ENCODE peak calls at places on chromosomes 7 and 10, in ten cellular contexts. L is body of pancreas, W is natural killer cell, U is fibroblast of pulmonary artery, N is HL-60, R is PC-9, D is psoas muscle, K is osteocyte, E is upper lobe of right lung, F is MCF 10A. C is an unnamed sample.

GRCh38 chr10:101995451-101996063 is 60.4 kb downstream of the ARMH3 start:
- DNase-seq in R (peak), F (peak), L (no peak), E (no peak), U (peak), N (no peak), K (no peak), W (no peak), D (no peak), C (no peak)

GRCh38 chr7:79604841-79605240 is 151.4 kb upstream of the MAGI2 start:
- DNase-seq in R (no peak), F (no peak), K (no peak), D (no peak), N (no peak), L (no peak), U (no peak), W (no peak), E (no peak), C (peak)

GRCh38 chr7:107463139-107464078 is 6.4 kb upstream of the GPR22 start:
- DNase-seq in D (peak), E (no peak), F (peak), K (no peak), W (peak), L (peak), R (peak), N (no peak), U (peak), C (peak)

GRCh38 chr10:22259280-22259679 is 41.5 kb upstream of the EBLN1 start:
- DNase-seq in L (no peak), R (no peak), N (no peak), K (no peak), D (no peak), E (no peak), U (peak), F (no peak), W (no peak), C (peak)

GRCh38 chr7:128167316-128167691 is 73.8 kb upstream of the LEP start:
- DNase-seq in D (no peak), N (peak), W (no peak), U (peak), R (peak), L (peak), E (no peak), F (peak), K (no peak), C (peak)

GRCh38 chr10:71974489-71975011 is 10.4 kb downstream of the CHST3 start:
- DNase-seq in W (no peak), U (no peak), N (no peak), K (no peak), D (peak), L (no peak), R (peak), E (no peak), F (peak), C (no peak)

GRCh38 chr7:121620206-121620605 is 224.1 kb upstream of the FAM3C start:
- DNase-seq in L (no peak), W (no peak), F (no peak), N (no peak), D (no peak), U (no peak), R (no peak), K (no peak), E (no peak), C (no peak)

GRCh38 chr7:16926861-16927260 is 45.1 kb upstream of the AGR3 start:
- DNase-seq in F (no peak), L (no peak), U (no peak), E (no peak), W (no peak), K (no peak), D (no peak), N (no peak), R (no peak), C (no peak)

GRCh38 chr10:15439381-15439837 is 68.3 kb upstream of the FAM171A1 start:
- DNase-seq in F (no peak), D (peak), L (no peak), N (no peak), E (no peak), W (no peak), R (no peak), K (no peak), U (peak), C (peak)

GRCh38 chr10:34715511-34716187 is 99.4 kb downstream of the PARD3 start:
- DNase-seq in L (no peak), U (no peak), F (no peak), D (no peak), E (no peak), K (no peak), N (no peak), R (no peak), W (no peak), C (peak)

GRCh38 chr7:142905759-142906158 is 20.2 kb upstream of the TRPV6 start:
- DNase-seq in D (no peak), L (no peak), N (no peak), E (no peak), W (no peak), F (no peak), R (no peak), U (no peak), K (no peak), C (no peak)

GRCh38 chr7:142908290-142908689 is 22.7 kb upstream of the TRPV6 start:
- DNase-seq in U (no peak), R (no peak), F (no peak), K (no peak), L (no peak), D (no peak), E (no peak), W (no peak), N (no peak), C (no peak)

GRCh38 chr7:142909921-142910521 is 23.5 kb downstream of the TRPV5 start:
- DNase-seq in F (no peak), U (no peak), W (no peak), K (no peak), N (no peak), D (no peak), L (no peak), R (no peak), E (no peak), C (no peak)

GRCh38 chr7:142906643-142907042 is 21.1 kb upstream of the TRPV6 start:
- DNase-seq in N (no peak), F (no peak), R (no peak), K (no peak), D (no peak), U (no peak), L (no peak), W (no peak), E (no peak), C (no peak)

DNA sequence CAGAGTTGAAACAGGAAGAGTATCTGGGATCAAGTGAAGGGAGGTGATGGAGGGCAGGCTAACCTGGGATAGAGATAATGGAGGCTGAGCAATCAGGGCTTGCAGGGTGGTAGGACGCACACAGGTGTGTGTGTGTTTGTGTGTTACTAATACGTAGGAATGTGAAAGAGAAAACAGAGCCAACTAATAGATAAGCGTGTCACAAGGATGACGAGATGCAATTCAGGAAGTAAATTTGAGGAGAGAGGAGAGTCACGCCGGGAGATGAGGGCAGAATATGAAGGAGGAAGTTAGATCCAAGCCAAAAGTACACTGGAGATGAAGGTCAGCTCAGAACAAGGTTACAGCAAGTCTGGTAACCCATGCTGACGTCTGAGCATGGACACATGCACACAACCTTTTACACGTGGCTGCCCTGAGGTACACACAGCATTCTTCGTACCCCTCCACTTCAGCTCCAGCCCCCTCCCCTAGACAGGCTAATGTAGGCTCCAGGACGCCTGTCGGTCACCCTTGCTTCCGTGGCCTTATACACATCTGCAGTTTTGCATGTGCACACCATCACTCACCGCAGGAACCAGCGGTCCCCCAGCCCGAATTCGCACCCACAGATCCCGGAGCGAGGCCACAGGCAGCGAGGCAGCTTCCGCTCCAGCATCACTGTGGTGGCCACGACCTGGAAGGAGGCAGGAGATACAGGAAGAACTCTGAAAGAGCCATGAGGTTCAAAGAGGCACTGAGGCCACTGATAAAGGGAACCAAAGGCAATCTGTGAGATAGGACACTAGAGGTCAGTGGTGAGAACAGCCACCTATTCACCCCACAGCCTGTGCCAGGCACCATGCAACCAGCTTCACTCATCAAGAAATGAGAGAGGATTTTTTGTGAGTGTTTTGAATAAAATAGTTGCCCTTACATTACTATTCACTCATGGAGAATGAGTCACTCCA is 23.7 kb upstream of the TRPV6 start:
- DNase-seq in R (no peak), E (no peak), N (peak), L (peak), W (no peak), U (no peak), D (no peak), F (peak), K (no peak), C (no peak)
- TF ChIP-seq CTCF in R (peak), E (peak), N (peak), L (peak), W (no peak), U (peak), D (no peak), F (peak), K (no peak), C (peak)

GRCh38 chr7:113918946-113919345 is at the start of gene PPP1R3A:
- DNase-seq in N (no peak), D (no peak), F (no peak), K (no peak), L (no peak), U (no peak), E (no peak), R (no peak), W (no peak), C (no peak)
- TF ChIP-seq CTCF in N (no peak), D (peak), F (no peak), K (no peak), L (no peak), U (no peak), E (no peak), R (no peak), W (no peak), C (no peak)

DNA sequence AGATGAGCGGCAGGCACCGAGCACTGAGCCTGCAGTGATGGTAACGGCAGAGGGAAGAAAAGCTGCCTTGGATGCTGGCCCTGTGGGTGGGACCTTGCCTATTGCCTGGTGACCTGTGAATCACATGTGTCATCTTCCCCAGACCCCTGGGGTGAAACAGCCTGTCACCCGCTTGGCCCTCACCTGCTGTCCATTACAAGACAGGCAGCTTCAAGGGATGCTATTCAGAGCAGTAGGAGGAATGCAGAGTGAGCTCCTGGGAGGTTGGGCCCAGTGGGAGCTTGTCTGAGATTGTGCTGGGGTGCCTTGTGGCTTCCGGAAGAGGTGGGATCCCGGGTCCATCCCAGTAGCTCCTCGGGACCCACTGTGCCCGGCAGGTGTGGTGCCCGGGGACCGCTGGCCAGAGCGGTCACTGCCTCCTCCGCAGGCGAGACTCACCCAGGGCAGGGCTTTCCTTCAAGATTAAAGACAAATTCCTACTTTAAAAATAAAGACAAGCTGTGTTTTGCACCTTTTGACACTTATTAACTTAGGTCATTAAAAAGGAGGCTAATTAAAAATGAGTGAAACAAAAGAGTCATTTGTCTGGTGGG is 440.2 kb upstream of the MKI67 start:
- DNase-seq in K (peak), U (no peak), R (no peak), L (no peak), N (no peak), W (no peak), F (no peak), E (no peak), D (no peak), C (no peak)
- TF ChIP-seq CTCF in K (no peak), U (no peak), R (no peak), L (no peak), N (no peak), W (no peak), F (no peak), E (no peak), D (no peak), C (no peak)

GRCh38 chr7:5396542-5396941 is 27.1 kb downstream of the TNRC18 start:
- DNase-seq in L (no peak), N (peak), E (peak), F (peak), D (no peak), W (peak), K (no peak), U (no peak), R (peak), C (peak)
- TF ChIP-seq CTCF in L (no peak), N (no peak), E (peak), F (peak), D (no peak), W (peak), K (no peak), U (no peak), R (peak), C (peak)

GRCh38 chr10:9311702-9312499 is 1257.4 kb downstream of the GATA3 start:
- DNase-seq in D (no peak), R (no peak), E (no peak), L (no peak), K (no peak), U (no peak), N (no peak), W (no peak), F (no peak), C (no peak)
- TF ChIP-seq CTCF in D (no peak), R (no peak), E (no peak), L (no peak), K (peak), U (peak), N (no peak), W (no peak), F (peak), C (peak)

GRCh38 chr10:48659790-48660189 is 24.9 kb upstream of the WDFY4 start:
- DNase-seq in D (no peak), U (peak), W (no peak), N (no peak), R (no peak), L (no peak), F (no peak), E (no peak), K (no peak), C (no peak)
- TF ChIP-seq CTCF in D (no peak), U (peak), W (no peak), N (no peak), R (peak), L (no peak), F (peak), E (no peak), K (peak), C (peak)

GRCh38 chr7:94393251-94393758 is 1.4 kb upstream of the COL1A2 start:
- DNase-seq in W (no peak), R (no peak), U (no peak), E (no peak), L (no peak), K (no peak), F (no peak), D (no peak), N (no peak), C (peak)
- TF ChIP-seq CTCF in W (no peak), R (no peak), U (no peak), E (no peak), L (no peak), K (no peak), F (no peak), D (no peak), N (no peak), C (no peak)

GRCh38 chr10:69641261-69641980 is 11.4 kb downstream of the FAM241B start:
- DNase-seq in W (no peak), D (no peak), E (peak), N (no peak), K (no peak), F (peak), U (no peak), L (no peak), R (peak), C (no peak)

GRCh38 chr10:69638642-69639041 is 8.6 kb downstream of the FAM241B start:
- DNase-seq in R (no peak), E (no peak), K (no peak), N (no peak), U (no peak), L (no peak), D (no peak), F (no peak), W (no peak), C (no peak)

GRCh38 chr10:69636626-69637550 is 6.8 kb downstream of the FAM241B start:
- DNase-seq in K (no peak), R (peak), W (no peak), U (peak), N (no peak), F (peak), E (no peak), D (no peak), L (peak), C (no peak)

GRCh38 chr10:69640196-69640980 is 10.3 kb downstream of the FAM241B start:
- DNase-seq in L (no peak), F (peak), E (peak), N (no peak), W (no peak), R (no peak), D (no peak), U (no peak), K (no peak), C (no peak)

GRCh38 chr10:69639291-69640195 is 9.5 kb downstream of the FAM241B start:
- DNase-seq in K (no peak), F (peak), E (peak), W (peak), N (peak), D (peak), R (peak), U (peak), L (peak), C (peak)
- TF ChIP-seq CTCF in K (peak), F (peak), E (peak), W (peak), N (peak), D (peak), R (peak), U (peak), L (peak), C (peak)

DNA sequence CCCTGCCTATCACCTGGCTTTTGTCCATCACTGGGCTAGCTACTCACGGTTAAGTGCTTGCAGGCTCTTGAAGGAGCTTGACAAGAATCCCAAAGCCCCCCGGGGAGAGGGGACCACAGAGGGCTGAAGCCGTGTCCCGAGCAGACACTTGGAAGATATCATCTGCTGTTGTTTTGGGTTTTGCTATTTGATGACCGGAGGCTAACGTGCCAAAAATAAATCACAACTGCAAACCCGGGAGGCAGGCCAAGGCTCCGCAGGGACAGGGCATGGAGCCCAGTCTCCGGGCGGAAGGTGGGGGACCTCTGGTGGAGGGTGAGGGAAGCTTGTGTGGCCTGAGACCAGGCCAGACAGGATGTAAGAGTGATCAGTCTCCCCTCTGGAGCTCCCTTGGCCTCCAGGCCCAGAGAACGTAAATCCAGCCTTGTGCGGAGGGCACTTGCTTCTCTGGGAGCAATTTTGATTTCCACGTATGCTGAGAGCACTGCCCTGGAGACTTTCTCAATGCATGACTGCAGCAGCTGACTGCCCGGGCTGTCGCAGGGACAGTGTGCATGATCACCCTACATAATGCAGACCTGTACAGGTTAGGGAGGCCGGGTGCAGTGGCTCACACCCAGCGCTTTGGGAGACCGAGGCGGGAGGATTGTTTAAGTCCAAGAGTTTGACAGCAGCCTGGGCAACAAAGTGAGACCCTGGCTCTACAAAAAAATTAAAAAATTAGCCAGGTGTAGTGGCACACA is at the start of gene PHKG1:
- DNase-seq in E (peak), D (peak), R (peak), L (peak), N (no peak), F (peak), U (peak), W (no peak), K (peak), C (peak)
- TF ChIP-seq CTCF in E (peak), D (peak), R (peak), L (peak), N (no peak), F (peak), U (peak), W (no peak), K (peak), C (peak)

C was measured in fibroblast of villous mesenchyme.